ENCODE peak calls at places on chromosomes 2 and 18, in nine cellular contexts. One of them, this sample, is unnamed.

GRCh38 chr2:229270551-229271410 is at the start of gene PID1:
- DNase-seq in activated naive CD8-positive, alpha-beta T cell treated with anti-CD3 and anti-CD28 coated beads, Interleukin-2, amount 50 U/mL, for 24 hours: no peak
- DNase-seq in activated T-cell treated with anti-CD3 and anti-CD28 coated beads for 1 hour: no peak
- DNase-seq in bronchial epithelial cell: peak
- DNase-seq in activated T-helper 1 cell treated with anti-CD3 and anti-CD28 coated beads, Interleukin-12 subunit alpha, Interleukin-12 subunit beta, Interleukin-2, Interleukin-4 antibody, amounts not matched to agents 30 ng/mL and 10 ng/mL and 1 ng/mL, durations not matched to agents 14 hours and 24 hours and 36 hours: no peak
- DNase-seq in left ventricle myocardium inferior: peak
- DNase-seq in foreskin fibroblast: peak
- DNase-seq in NCI-H524 treated with DMSO at 0.1 percent for 48 hours: no peak
- DNase-seq in WERI-Rb-1: no peak
- DNase-seq in this sample: peak

GRCh38 chr18:21851327-21851961 is 110.9 kb downstream of the MIB1 start:
- DNase-seq in activated naive CD8-positive, alpha-beta T cell treated with anti-CD3 and anti-CD28 coated beads, Interleukin-2, amount 50 U/mL, for 24 hours: no peak
- DNase-seq in activated T-helper 1 cell treated with anti-CD3 and anti-CD28 coated beads, Interleukin-12 subunit alpha, Interleukin-12 subunit beta, Interleukin-2, Interleukin-4 antibody, amounts not matched to agents 30 ng/mL and 10 ng/mL and 1 ng/mL, durations not matched to agents 14 hours and 24 hours and 36 hours: no peak
- DNase-seq in foreskin fibroblast: peak
- DNase-seq in activated T-cell treated with anti-CD3 and anti-CD28 coated beads for 1 hour: no peak
- DNase-seq in left ventricle myocardium inferior: no peak
- DNase-seq in WERI-Rb-1: no peak
- DNase-seq in NCI-H524 treated with DMSO at 0.1 percent for 48 hours: no peak
- DNase-seq in bronchial epithelial cell: peak
- DNase-seq in this sample: peak

GRCh38 chr2:96874099-96874831 is 4.4 kb upstream of the SEMA4C start:
- DNase-seq in activated naive CD8-positive, alpha-beta T cell treated with anti-CD3 and anti-CD28 coated beads, Interleukin-2, amount 50 U/mL, for 24 hours: peak
- DNase-seq in activated T-cell treated with anti-CD3 and anti-CD28 coated beads for 1 hour: no peak
- DNase-seq in bronchial epithelial cell: peak
- DNase-seq in NCI-H524 treated with DMSO at 0.1 percent for 48 hours: no peak
- DNase-seq in left ventricle myocardium inferior: no peak
- DNase-seq in WERI-Rb-1: no peak
- DNase-seq in foreskin fibroblast: no peak
- DNase-seq in activated T-helper 1 cell treated with anti-CD3 and anti-CD28 coated beads, Interleukin-12 subunit alpha, Interleukin-12 subunit beta, Interleukin-2, Interleukin-4 antibody, amounts not matched to agents 30 ng/mL and 10 ng/mL and 1 ng/mL, durations not matched to agents 14 hours and 24 hours and 36 hours: no peak
- DNase-seq in this sample: no peak

GRCh38 chr2:235724964-235725603 is 231.2 kb downstream of the AGAP1 start:
- DNase-seq in bronchial epithelial cell: no peak
- DNase-seq in activated naive CD8-positive, alpha-beta T cell treated with anti-CD3 and anti-CD28 coated beads, Interleukin-2, amount 50 U/mL, for 24 hours: no peak
- DNase-seq in activated T-helper 1 cell treated with anti-CD3 and anti-CD28 coated beads, Interleukin-12 subunit alpha, Interleukin-12 subunit beta, Interleukin-2, Interleukin-4 antibody, amounts not matched to agents 30 ng/mL and 10 ng/mL and 1 ng/mL, durations not matched to agents 14 hours and 24 hours and 36 hours: no peak
- DNase-seq in activated T-cell treated with anti-CD3 and anti-CD28 coated beads for 1 hour: no peak
- DNase-seq in foreskin fibroblast: no peak
- DNase-seq in NCI-H524 treated with DMSO at 0.1 percent for 48 hours: no peak
- DNase-seq in WERI-Rb-1: no peak
- DNase-seq in left ventricle myocardium inferior: peak
- DNase-seq in this sample: peak

GRCh38 chr2:198782734-198783133 is 675.0 kb downstream of the SATB2 start:
- DNase-seq in WERI-Rb-1: no peak
- DNase-seq in activated T-cell treated with anti-CD3 and anti-CD28 coated beads for 1 hour: no peak
- DNase-seq in bronchial epithelial cell: no peak
- DNase-seq in left ventricle myocardium inferior: no peak
- DNase-seq in activated naive CD8-positive, alpha-beta T cell treated with anti-CD3 and anti-CD28 coated beads, Interleukin-2, amount 50 U/mL, for 24 hours: no peak
- DNase-seq in activated T-helper 1 cell treated with anti-CD3 and anti-CD28 coated beads, Interleukin-12 subunit alpha, Interleukin-12 subunit beta, Interleukin-2, Interleukin-4 antibody, amounts not matched to agents 30 ng/mL and 10 ng/mL and 1 ng/mL, durations not matched to agents 14 hours and 24 hours and 36 hours: no peak
- DNase-seq in foreskin fibroblast: no peak
- DNase-seq in NCI-H524 treated with DMSO at 0.1 percent for 48 hours: no peak
- DNase-seq in this sample: no peak

GRCh38 chr2:7378642-7379041 is 461.4 kb downstream of the RNF144A start:
- DNase-seq in bronchial epithelial cell: no peak
- DNase-seq in activated T-cell treated with anti-CD3 and anti-CD28 coated beads for 1 hour: no peak
- DNase-seq in WERI-Rb-1: peak
- DNase-seq in foreskin fibroblast: no peak
- DNase-seq in left ventricle myocardium inferior: no peak
- DNase-seq in activated T-helper 1 cell treated with anti-CD3 and anti-CD28 coated beads, Interleukin-12 subunit alpha, Interleukin-12 subunit beta, Interleukin-2, Interleukin-4 antibody, amounts not matched to agents 30 ng/mL and 10 ng/mL and 1 ng/mL, durations not matched to agents 14 hours and 24 hours and 36 hours: no peak
- DNase-seq in NCI-H524 treated with DMSO at 0.1 percent for 48 hours: peak
- DNase-seq in activated naive CD8-positive, alpha-beta T cell treated with anti-CD3 and anti-CD28 coated beads, Interleukin-2, amount 50 U/mL, for 24 hours: no peak
- DNase-seq in this sample: no peak

GRCh38 chr18:44917865-44918476 is 237.3 kb downstream of the SETBP1 start:
- DNase-seq in foreskin fibroblast: no peak
- DNase-seq in left ventricle myocardium inferior: no peak
- DNase-seq in NCI-H524 treated with DMSO at 0.1 percent for 48 hours: no peak
- DNase-seq in WERI-Rb-1: no peak
- DNase-seq in activated T-cell treated with anti-CD3 and anti-CD28 coated beads for 1 hour: no peak
- DNase-seq in bronchial epithelial cell: no peak
- DNase-seq in activated naive CD8-positive, alpha-beta T cell treated with anti-CD3 and anti-CD28 coated beads, Interleukin-2, amount 50 U/mL, for 24 hours: no peak
- DNase-seq in activated T-helper 1 cell treated with anti-CD3 and anti-CD28 coated beads, Interleukin-12 subunit alpha, Interleukin-12 subunit beta, Interleukin-2, Interleukin-4 antibody, amounts not matched to agents 30 ng/mL and 10 ng/mL and 1 ng/mL, durations not matched to agents 14 hours and 24 hours and 36 hours: no peak
- DNase-seq in this sample: no peak

GRCh38 chr18:54119524-54120019 is 104.9 kb downstream of the MBD2 start:
- DNase-seq in left ventricle myocardium inferior: no peak
- DNase-seq in activated T-cell treated with anti-CD3 and anti-CD28 coated beads for 1 hour: no peak
- DNase-seq in WERI-Rb-1: peak
- DNase-seq in foreskin fibroblast: peak
- DNase-seq in activated T-helper 1 cell treated with anti-CD3 and anti-CD28 coated beads, Interleukin-12 subunit alpha, Interleukin-12 subunit beta, Interleukin-2, Interleukin-4 antibody, amounts not matched to agents 30 ng/mL and 10 ng/mL and 1 ng/mL, durations not matched to agents 14 hours and 24 hours and 36 hours: peak
- DNase-seq in bronchial epithelial cell: peak
- DNase-seq in NCI-H524 treated with DMSO at 0.1 percent for 48 hours: peak
- DNase-seq in activated naive CD8-positive, alpha-beta T cell treated with anti-CD3 and anti-CD28 coated beads, Interleukin-2, amount 50 U/mL, for 24 hours: no peak
- DNase-seq in this sample: peak

GRCh38 chr2:239178484-239178883 is 222.3 kb downstream of the HDAC4 start:
- DNase-seq in activated T-helper 1 cell treated with anti-CD3 and anti-CD28 coated beads, Interleukin-12 subunit alpha, Interleukin-12 subunit beta, Interleukin-2, Interleukin-4 antibody, amounts not matched to agents 30 ng/mL and 10 ng/mL and 1 ng/mL, durations not matched to agents 14 hours and 24 hours and 36 hours: no peak
- DNase-seq in bronchial epithelial cell: no peak
- DNase-seq in foreskin fibroblast: no peak
- DNase-seq in activated naive CD8-positive, alpha-beta T cell treated with anti-CD3 and anti-CD28 coated beads, Interleukin-2, amount 50 U/mL, for 24 hours: no peak
- DNase-seq in WERI-Rb-1: no peak
- DNase-seq in left ventricle myocardium inferior: peak
- DNase-seq in NCI-H524 treated with DMSO at 0.1 percent for 48 hours: no peak
- DNase-seq in activated T-cell treated with anti-CD3 and anti-CD28 coated beads for 1 hour: no peak
- DNase-seq in this sample: no peak

GRCh38 chr18:53458944-53459580 is 765.4 kb downstream of the MBD2 start:
- DNase-seq in activated T-helper 1 cell treated with anti-CD3 and anti-CD28 coated beads, Interleukin-12 subunit alpha, Interleukin-12 subunit beta, Interleukin-2, Interleukin-4 antibody, amounts not matched to agents 30 ng/mL and 10 ng/mL and 1 ng/mL, durations not matched to agents 14 hours and 24 hours and 36 hours: no peak
- DNase-seq in bronchial epithelial cell: no peak
- DNase-seq in WERI-Rb-1: no peak
- DNase-seq in foreskin fibroblast: no peak
- DNase-seq in activated naive CD8-positive, alpha-beta T cell treated with anti-CD3 and anti-CD28 coated beads, Interleukin-2, amount 50 U/mL, for 24 hours: no peak
- DNase-seq in left ventricle myocardium inferior: peak
- DNase-seq in NCI-H524 treated with DMSO at 0.1 percent for 48 hours: no peak
- DNase-seq in activated T-cell treated with anti-CD3 and anti-CD28 coated beads for 1 hour: no peak
- DNase-seq in this sample: no peak

This sample was measured in mesenchymal stem cell.